ENCODE peak calls at places on chromosomes 4 and X, in five cellular contexts. One of them, this sample, is unnamed.

GRCh38 chrX:108468486-108468885 is 28.8 kb downstream of the COL4A5 start:
- DNase-seq in GM12878: no peak
- DNase-seq in NCI-H2029: no peak
- DNase-seq in amygdala: no peak
- DNase-seq in iris pigment epithelial cell: peak; percentile 70
- DNase-seq in this sample: peak; percentile 46

GRCh38 chr4:80252953-80253352 is 13.5 kb upstream of the FGF5 start:
- DNase-seq in GM12878: no peak
- DNase-seq in NCI-H2029: no peak
- DNase-seq in amygdala: no peak
- DNase-seq in iris pigment epithelial cell: no peak
- DNase-seq in this sample: no peak

GRCh38 chr4:187362937-187363336 is 632.6 kb upstream of the ZFP42 start:
- DNase-seq in GM12878: no peak
- DNase-seq in iris pigment epithelial cell: no peak
- DNase-seq in NCI-H2029: no peak
- DNase-seq in amygdala: no peak
- DNase-seq in this sample: no peak

GRCh38 chr4:121070696-121071639 is 1.4 kb downstream of the NDNF start:
- DNase-seq in NCI-H2029: no peak
- DNase-seq in amygdala: peak; percentile 4
- DNase-seq in iris pigment epithelial cell: peak; percentile 28
- DNase-seq in GM12878: no peak
- DNase-seq in this sample: peak; percentile 47

GRCh38 chrX:10769696-10770619 is 149.6 kb upstream of the MID1 start:
- DNase-seq in amygdala: no peak
- DNase-seq in NCI-H2029: peak; percentile 37
- DNase-seq in GM12878: no peak
- DNase-seq in iris pigment epithelial cell: peak; percentile 61
- DNase-seq in this sample: peak; percentile 57

GRCh38 chrX:136608295-136608933 is 39.5 kb upstream of the CD40LG start:
- DNase-seq in iris pigment epithelial cell: peak; percentile 11
- DNase-seq in amygdala: no peak
- DNase-seq in NCI-H2029: no peak
- DNase-seq in GM12878: no peak
- DNase-seq in this sample: peak; percentile 41

GRCh38 chr4:176034498-176034897 is 31.1 kb upstream of the WDR17 start:
- DNase-seq in iris pigment epithelial cell: peak; percentile 46
- DNase-seq in NCI-H2029: no peak
- DNase-seq in GM12878: no peak
- DNase-seq in amygdala: peak; percentile 26
- DNase-seq in this sample: peak; percentile 68

GRCh38 chr4:48194986-48195773 is 61.1 kb upstream of the TXK start:
- DNase-seq in NCI-H2029: peak; percentile 79
- DNase-seq in GM12878: no peak
- DNase-seq in iris pigment epithelial cell: peak; percentile 15
- DNase-seq in amygdala: no peak
- DNase-seq in this sample: peak; percentile 83

This sample was measured in fibroblast of mammary gland.